ENCODE peak calls at places on chromosomes 1 and 21, in four cellular contexts. I is hypothalamus; D is stimulated activated CD4-positive, alpha-beta T cell treated with anti-CD3 and anti-CD28 coated beads, Interleukin-1b, Interleukin-23, amount 100 ng/mL, for 1 hour; E is HTR-8/SVneo. O is an unnamed sample.

GRCh38 chr1:214514032-214514818 is 37.2 kb downstream of the PTPN14 start:
- DNase-seq in I (no peak), D (no peak), E (no peak), O (no peak)

GRCh38 chr1:925532-926421 is 2.1 kb downstream of the SAMD11 start:
- DNase-seq in E (peak), D (no peak), I (no peak), O (no peak)

GRCh38 chr21:45599146-45599581 is 44.4 kb upstream of the PCBP3 start:
- DNase-seq in D (no peak), E (no peak), I (no peak), O (no peak)

GRCh38 chr21:28938726-28939125 is 54.0 kb downstream of the LTN1 start:
- DNase-seq in D (no peak), I (no peak), E (no peak), O (no peak)

GRCh38 chr1:200035956-200036615 is 8.6 kb downstream of the NR5A2 start:
- DNase-seq in I (no peak), D (no peak), E (no peak), O (no peak)

GRCh38 chr1:245765241-245766000 is 610.6 kb downstream of the KIF26B start:
- DNase-seq in E (no peak), I (no peak), D (no peak), O (no peak)

GRCh38 chr1:38013027-38013588 is 574 bp downstream of the UTP11 start:
- DNase-seq in I (no peak), E (no peak), D (no peak), O (no peak)

GRCh38 chr1:173996995-173997394 is 25.2 kb downstream of the RC3H1 start:
- DNase-seq in D (no peak), E (no peak), I (no peak), O (no peak)

GRCh38 chr1:94808682-94809081 is 11.5 kb upstream of the SLC44A3 start:
- DNase-seq in D (no peak), E (no peak), I (no peak), O (no peak)

GRCh38 chr1:9900142-9901043 is 9.7 kb downstream of the CTNNBIP1 start:
- DNase-seq in I (no peak), D (no peak), E (no peak), O (no peak)